ENCODE peak calls at places on chromosomes 5 and 9, in four cellular contexts. Z, Q, P and M are unnamed samples.

GRCh38 chr5:96537386-96537785 is 104.3 kb upstream of the PCSK1 start:
- DNase-seq in Z (no peak), Q (no peak), P (peak; percentile 47), M (peak; percentile 53)

GRCh38 chr9:109113892-109114609 is 5.7 kb downstream of the TMEM245 start:
- DNase-seq in Z (no peak), Q (no peak), P (no peak), M (no peak)

GRCh38 chr5:1129725-1130082 is 17.8 kb upstream of the SLC12A7 start:
- DNase-seq in Z (no peak), Q (no peak), P (peak; percentile 65), M (no peak)

GRCh38 chr5:140178082-140178410 is 3.1 kb downstream of the CYSTM1 start:
- DNase-seq in Z (no peak), Q (no peak), P (no peak), M (no peak)

GRCh38 chr5:113060410-113061025 is 83.9 kb downstream of the DCP2 start:
- DNase-seq in Z (no peak), Q (no peak), P (no peak), M (no peak)

GRCh38 chr9:125663127-125663526 is 43.9 kb downstream of the MAPKAP1 start:
- DNase-seq in Z (no peak), Q (no peak), P (peak; percentile 76), M (peak; percentile 30)

GRCh38 chr5:76175051-76175666 is 92.0 kb downstream of the SV2C start:
- DNase-seq in Z (peak; percentile 80), Q (no peak), P (peak; percentile 57), M (peak; percentile 38)

GRCh38 chr5:176768174-176768970 is 42.0 kb upstream of the UNC5A start:
- DNase-seq in Z (no peak), Q (no peak), P (no peak), M (no peak)

GRCh38 chr5:175847503-175847902 is 23.9 kb upstream of the CPLX2 start:
- DNase-seq in Z (no peak), Q (no peak), P (no peak), M (no peak)

GRCh38 chr9:116467740-116468351 is 219.3 kb upstream of the TRIM32 start:
- DNase-seq in Z (no peak), Q (no peak), P (no peak), M (no peak)

GRCh38 chr5:137176126-137176525 is 323.0 kb downstream of the SPOCK1 start:
- DNase-seq in Z (no peak), Q (no peak), P (no peak), M (no peak)

GRCh38 chr5:16095612-16096011 is 84.0 kb downstream of the MARCHF11 start:
- DNase-seq in Z (no peak), Q (no peak), P (no peak), M (no peak)

GRCh38 chr9:75013735-75014134 is 14.4 kb downstream of the CARNMT1 start:
- DNase-seq in Z (no peak), Q (no peak), P (no peak), M (no peak)

GRCh38 chr5:158429564-158429963 is 570.6 kb upstream of the CLINT1 start:
- DNase-seq in Z (no peak), Q (no peak), P (peak; percentile 44), M (no peak)

GRCh38 chr5:178602752-178603151 is 12.6 kb upstream of the COL23A1 start:
- DNase-seq in Z (no peak), Q (no peak), P (peak; percentile 48), M (no peak)

GRCh38 chr9:37529111-37529510 is 43.4 kb downstream of the POLR1E start:
- DNase-seq in Z (no peak), Q (no peak), P (no peak), M (no peak)

GRCh38 chr5:154937186-154937717 is 759 bp downstream of the GEMIN5 start:
- DNase-seq in Z (no peak), Q (no peak), P (peak; percentile 1), M (peak; percentile 8)

GRCh38 chr5:103891151-103891550 is 328.6 kb upstream of the NUDT12 start:
- DNase-seq in Z (no peak), Q (no peak), P (peak; percentile 12), M (no peak)

GRCh38 chr5:150114773-150115408 is 28.5 kb upstream of the CSF1R start:
- DNase-seq in Z (peak; percentile 40), Q (no peak), P (no peak), M (no peak)

GRCh38 chr5:170534177-170534576 is 30.4 kb downstream of the KCNIP1 start:
- DNase-seq in Z (no peak), Q (no peak), P (peak; percentile 19), M (no peak)

GRCh38 chr5:168931638-168932345 is 352.6 kb upstream of the PANK3 start:
- DNase-seq in Z (no peak), Q (no peak), P (no peak), M (peak; percentile 95)

GRCh38 chr9:76232861-76233499 is 161.2 kb downstream of the RFK start:
- DNase-seq in Z (no peak), Q (no peak), P (no peak), M (no peak)

GRCh38 chr5:27494845-27495244 is 456.5 kb upstream of the CDH9 start:
- DNase-seq in Z (no peak), Q (no peak), P (peak; percentile 83), M (no peak)

GRCh38 chr5:134508521-134509195 is 16.8 kb upstream of the JADE2 start:
- DNase-seq in Z (no peak), Q (no peak), P (no peak), M (no peak)

GRCh38 chr5:25160851-25161348 is 516.1 kb upstream of the CDH10 start:
- DNase-seq in Z (no peak), Q (no peak), P (no peak), M (no peak)
- H3K4me3 ChIP-seq in Z (no peak overlapping the region), Q (no peak overlapping the region), P (no peak overlapping the region), M (no peak overlapping the region)

GRCh38 chr9:136144450-136144849 is 25.8 kb upstream of the TMEM250 start:
- DNase-seq in Z (no peak), Q (no peak), P (no peak), M (no peak)

GRCh38 chr9:136142416-136142800 is 23.7 kb upstream of the TMEM250 start:
- DNase-seq in Z (no peak), Q (no peak), P (no peak), M (no peak)

GRCh38 chr9:136141716-136142415 is 23.2 kb upstream of the TMEM250 start:
- DNase-seq in Z (no peak), Q (no peak), P (no peak), M (no peak)

GRCh38 chr9:136142859-136143214 is 24.2 kb upstream of the TMEM250 start:
- DNase-seq in Z (no peak), Q (no peak), P (no peak), M (no peak)

DNA sequence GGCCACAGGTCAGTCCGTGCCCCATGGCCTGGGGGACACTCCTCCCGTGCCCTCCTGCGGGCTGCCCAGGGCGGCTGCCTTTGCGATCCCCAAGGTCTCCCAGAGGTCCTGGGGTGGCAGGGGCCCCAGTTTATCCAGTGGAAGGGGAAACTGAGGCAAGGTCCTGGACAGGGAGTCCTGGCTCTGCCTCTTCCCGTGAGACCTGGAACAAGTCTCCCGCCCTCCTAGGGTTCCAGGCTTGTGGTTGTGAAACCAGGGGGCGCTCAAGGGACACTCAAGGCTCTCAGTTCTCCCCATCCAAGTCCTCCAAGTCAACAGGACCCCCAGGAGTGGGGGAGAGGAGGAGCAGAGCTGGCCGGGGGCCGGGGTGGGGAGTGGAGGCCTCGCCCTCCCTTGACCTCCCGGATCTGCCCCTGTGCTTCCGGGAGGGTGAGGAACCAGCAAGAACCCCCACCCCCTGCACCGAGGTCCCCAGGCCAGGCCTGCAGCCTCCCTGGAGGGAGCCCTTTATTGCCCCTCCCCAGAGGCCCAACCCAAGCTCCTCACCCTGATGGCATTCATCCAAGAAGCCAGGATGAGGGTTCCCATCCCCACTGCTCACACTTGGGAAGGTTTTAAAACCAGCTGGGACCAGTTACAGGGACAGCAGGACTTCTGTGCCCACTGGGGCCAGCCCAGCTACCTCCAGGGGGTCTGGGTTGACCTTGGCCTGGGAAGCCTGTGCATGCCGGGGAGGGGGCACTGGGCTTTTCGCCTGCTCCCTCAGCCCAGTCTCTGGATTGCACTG is 24.7 kb upstream of the TMEM250 start:
- DNase-seq in Z (peak; percentile 57), Q (no peak), P (peak; percentile 26), M (no peak)
- TF ChIP-seq CTCF in Z (peak; percentile 26), Q (peak; percentile 51), P (peak; percentile 58), M (peak; percentile 25)

GRCh38 chr5:138491284-138491648 is 26.0 kb downstream of the EGR1 start:
- DNase-seq in Z (no peak), Q (no peak), P (no peak), M (no peak)
- H3K4me3 ChIP-seq in Z (peak overlapping the region; percentile 61), Q (peak overlapping the region; percentile 61), P (peak overlapping the region; percentile 63), M (peak overlapping the region; percentile 65)

DNA sequence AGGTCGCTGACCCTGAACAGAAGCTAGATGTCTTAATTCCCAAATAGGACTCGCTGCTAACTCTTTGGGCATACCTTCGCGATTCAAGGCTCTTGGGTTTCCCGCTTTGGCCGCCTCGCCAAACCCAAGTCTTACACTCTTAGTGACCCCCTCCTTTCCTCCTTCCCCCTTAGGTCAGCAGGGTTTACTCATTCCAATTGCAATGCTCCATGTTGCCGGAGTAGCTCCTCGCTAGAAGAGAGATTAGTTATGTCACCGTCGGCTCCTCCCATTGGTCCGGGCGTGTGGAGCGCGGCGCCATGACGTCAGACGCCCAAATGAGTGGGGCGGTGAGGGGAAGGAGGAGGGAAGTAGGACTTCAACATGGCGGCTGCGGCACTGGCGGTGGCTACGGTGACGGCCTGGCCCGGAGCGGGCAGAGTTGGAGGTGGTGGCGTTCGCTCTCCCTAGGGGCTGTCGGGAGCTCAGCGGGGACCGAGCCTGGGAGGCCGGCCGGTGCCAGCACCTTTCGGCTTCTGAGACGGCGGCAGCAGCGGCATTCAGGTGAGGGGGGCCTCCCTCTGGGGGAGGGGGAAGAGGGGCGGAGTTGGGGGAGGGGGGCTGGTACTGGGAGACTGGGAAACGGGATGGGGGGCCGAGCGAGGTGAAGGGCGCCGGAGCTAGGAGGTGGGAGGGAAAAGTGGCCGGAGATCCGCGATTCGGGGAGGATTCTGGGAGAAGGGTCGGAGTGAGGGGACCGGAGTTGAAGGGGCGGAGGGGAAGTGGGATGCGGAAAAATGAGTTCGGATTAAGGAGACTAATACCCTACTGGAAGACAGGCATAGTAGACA is at the start of gene UBAP1:
- DNase-seq in Z (peak; percentile 93), Q (peak; percentile 95), P (peak; percentile 94), M (peak; percentile 96)
- TF ChIP-seq CTCF in Z (no peak), Q (no peak), P (no peak), M (peak; percentile 25)